ENCODE peak calls at places on chromosome X, in eight cellular contexts. One of them, this sample, is unnamed.
A peak's percentile ranks its signal among the peaks of the same experiment; 100 is the strongest.

GRCh38 chrX:104565791-104566687 is at the start of gene IL1RAPL2:
- DNase-seq in CD8-positive, alpha-beta memory T cell: no peak
- DNase-seq in cardiac muscle cell: peak; percentile 13
- DNase-seq in mammary epithelial cell: peak; percentile 58
- DNase-seq in effector memory CD4-positive, alpha-beta T cell: no peak
- DNase-seq in prostate gland: peak; percentile 12
- DNase-seq in CD4-positive, CD25-positive, alpha-beta regulatory T cell: no peak
- DNase-seq in thoracic aorta: no peak
- DNase-seq in this sample: no peak

GRCh38 chrX:155768036-155768769 is 112.9 kb upstream of the VAMP7 start:
- DNase-seq in CD8-positive, alpha-beta memory T cell: no peak
- DNase-seq in cardiac muscle cell: peak; percentile 54
- DNase-seq in mammary epithelial cell: peak; percentile 48
- DNase-seq in effector memory CD4-positive, alpha-beta T cell: no peak
- DNase-seq in prostate gland: no peak
- DNase-seq in CD4-positive, CD25-positive, alpha-beta regulatory T cell: no peak
- DNase-seq in thoracic aorta: no peak
- DNase-seq in this sample: no peak

GRCh38 chrX:75963774-75964173 is 178.7 kb upstream of the MAGEE2 start:
- DNase-seq in CD8-positive, alpha-beta memory T cell: no peak
- DNase-seq in cardiac muscle cell: no peak
- DNase-seq in mammary epithelial cell: no peak
- DNase-seq in effector memory CD4-positive, alpha-beta T cell: no peak
- DNase-seq in prostate gland: no peak
- DNase-seq in CD4-positive, CD25-positive, alpha-beta regulatory T cell: no peak
- DNase-seq in thoracic aorta: no peak
- DNase-seq in this sample: no peak

GRCh38 chrX:2863646-2864045 is 34.9 kb downstream of the GYG2 start:
- DNase-seq in CD8-positive, alpha-beta memory T cell: no peak
- DNase-seq in cardiac muscle cell: peak; percentile 7
- DNase-seq in mammary epithelial cell: peak; percentile 4
- DNase-seq in effector memory CD4-positive, alpha-beta T cell: no peak
- DNase-seq in prostate gland: no peak
- DNase-seq in CD4-positive, CD25-positive, alpha-beta regulatory T cell: no peak
- DNase-seq in thoracic aorta: no peak
- DNase-seq in this sample: no peak

GRCh38 chrX:19876962-19877361 is 10.4 kb downstream of the SH3KBP1 start:
- DNase-seq in CD8-positive, alpha-beta memory T cell: no peak
- DNase-seq in cardiac muscle cell: no peak
- DNase-seq in mammary epithelial cell: no peak
- DNase-seq in effector memory CD4-positive, alpha-beta T cell: no peak
- DNase-seq in prostate gland: no peak
- DNase-seq in CD4-positive, CD25-positive, alpha-beta regulatory T cell: no peak
- DNase-seq in thoracic aorta: no peak
- DNase-seq in this sample: no peak

GRCh38 chrX:45806410-45807121 is 605.9 kb upstream of the DIPK2B start:
- DNase-seq in CD8-positive, alpha-beta memory T cell: peak; percentile 74
- DNase-seq in cardiac muscle cell: peak; percentile 90
- DNase-seq in mammary epithelial cell: peak; percentile 69
- DNase-seq in effector memory CD4-positive, alpha-beta T cell: peak; percentile 17
- DNase-seq in prostate gland: no peak
- DNase-seq in CD4-positive, CD25-positive, alpha-beta regulatory T cell: peak; percentile 78
- DNase-seq in thoracic aorta: no peak
- DNase-seq in this sample: peak; percentile 77

GRCh38 chrX:101385795-101386541 is at the start of gene BTK:
- DNase-seq in CD8-positive, alpha-beta memory T cell: no peak
- DNase-seq in cardiac muscle cell: no peak
- DNase-seq in mammary epithelial cell: no peak
- DNase-seq in effector memory CD4-positive, alpha-beta T cell: no peak
- DNase-seq in prostate gland: no peak
- DNase-seq in CD4-positive, CD25-positive, alpha-beta regulatory T cell: no peak
- DNase-seq in thoracic aorta: no peak
- DNase-seq in this sample: no peak

GRCh38 chrX:49310371-49310770 is 6.9 kb downstream of the GAGE10 start:
- DNase-seq in CD8-positive, alpha-beta memory T cell: no peak
- DNase-seq in cardiac muscle cell: no peak
- DNase-seq in mammary epithelial cell: no peak
- DNase-seq in effector memory CD4-positive, alpha-beta T cell: no peak
- DNase-seq in prostate gland: no peak
- DNase-seq in CD4-positive, CD25-positive, alpha-beta regulatory T cell: no peak
- DNase-seq in thoracic aorta: no peak
- DNase-seq in this sample: no peak

GRCh38 chrX:131728295-131729145 is 184.6 kb downstream of the OR13H1 start:
- DNase-seq in CD8-positive, alpha-beta memory T cell: peak; percentile 85
- DNase-seq in cardiac muscle cell: no peak
- DNase-seq in mammary epithelial cell: peak; percentile 78
- DNase-seq in effector memory CD4-positive, alpha-beta T cell: no peak
- DNase-seq in prostate gland: no peak
- DNase-seq in CD4-positive, CD25-positive, alpha-beta regulatory T cell: peak; percentile 90
- DNase-seq in thoracic aorta: no peak
- DNase-seq in this sample: peak; percentile 91

GRCh38 chrX:109774706-109775105 is 41.6 kb upstream of the ACSL4 start:
- DNase-seq in CD8-positive, alpha-beta memory T cell: no peak
- DNase-seq in cardiac muscle cell: peak; percentile 85
- DNase-seq in mammary epithelial cell: peak; percentile 73
- DNase-seq in effector memory CD4-positive, alpha-beta T cell: no peak
- DNase-seq in prostate gland: no peak
- DNase-seq in CD4-positive, CD25-positive, alpha-beta regulatory T cell: no peak
- DNase-seq in thoracic aorta: no peak
- DNase-seq in this sample: no peak

GRCh38 chrX:47026198-47026597 is 52.0 kb upstream of the RGN start:
- DNase-seq in CD8-positive, alpha-beta memory T cell: no peak
- DNase-seq in cardiac muscle cell: no peak
- DNase-seq in mammary epithelial cell: no peak
- DNase-seq in effector memory CD4-positive, alpha-beta T cell: no peak
- DNase-seq in prostate gland: no peak
- DNase-seq in CD4-positive, CD25-positive, alpha-beta regulatory T cell: no peak
- DNase-seq in thoracic aorta: no peak
- DNase-seq in this sample: no peak

GRCh38 chrX:131821945-131822622 is 201.0 kb upstream of the STK26 start:
- DNase-seq in CD8-positive, alpha-beta memory T cell: peak; percentile 85
- DNase-seq in cardiac muscle cell: no peak
- DNase-seq in mammary epithelial cell: peak; percentile 69
- DNase-seq in effector memory CD4-positive, alpha-beta T cell: no peak
- DNase-seq in prostate gland: no peak
- DNase-seq in CD4-positive, CD25-positive, alpha-beta regulatory T cell: peak; percentile 90
- DNase-seq in thoracic aorta: no peak
- DNase-seq in this sample: no peak

GRCh38 chrX:131741103-131741581 is 197.3 kb downstream of the OR13H1 start:
- DNase-seq in CD8-positive, alpha-beta memory T cell: peak; percentile 76
- DNase-seq in cardiac muscle cell: no peak
- DNase-seq in mammary epithelial cell: peak; percentile 79
- DNase-seq in effector memory CD4-positive, alpha-beta T cell: no peak
- DNase-seq in prostate gland: no peak
- DNase-seq in CD4-positive, CD25-positive, alpha-beta regulatory T cell: peak; percentile 78
- DNase-seq in thoracic aorta: no peak
- DNase-seq in this sample: no peak

GRCh38 chrX:42695800-42696358 is 82.1 kb downstream of the PPP1R2C start:
- DNase-seq in CD8-positive, alpha-beta memory T cell: no peak
- DNase-seq in cardiac muscle cell: no peak
- DNase-seq in mammary epithelial cell: no peak
- DNase-seq in effector memory CD4-positive, alpha-beta T cell: no peak
- DNase-seq in prostate gland: no peak
- DNase-seq in CD4-positive, CD25-positive, alpha-beta regulatory T cell: no peak
- DNase-seq in thoracic aorta: no peak
- DNase-seq in this sample: no peak

DNA sequence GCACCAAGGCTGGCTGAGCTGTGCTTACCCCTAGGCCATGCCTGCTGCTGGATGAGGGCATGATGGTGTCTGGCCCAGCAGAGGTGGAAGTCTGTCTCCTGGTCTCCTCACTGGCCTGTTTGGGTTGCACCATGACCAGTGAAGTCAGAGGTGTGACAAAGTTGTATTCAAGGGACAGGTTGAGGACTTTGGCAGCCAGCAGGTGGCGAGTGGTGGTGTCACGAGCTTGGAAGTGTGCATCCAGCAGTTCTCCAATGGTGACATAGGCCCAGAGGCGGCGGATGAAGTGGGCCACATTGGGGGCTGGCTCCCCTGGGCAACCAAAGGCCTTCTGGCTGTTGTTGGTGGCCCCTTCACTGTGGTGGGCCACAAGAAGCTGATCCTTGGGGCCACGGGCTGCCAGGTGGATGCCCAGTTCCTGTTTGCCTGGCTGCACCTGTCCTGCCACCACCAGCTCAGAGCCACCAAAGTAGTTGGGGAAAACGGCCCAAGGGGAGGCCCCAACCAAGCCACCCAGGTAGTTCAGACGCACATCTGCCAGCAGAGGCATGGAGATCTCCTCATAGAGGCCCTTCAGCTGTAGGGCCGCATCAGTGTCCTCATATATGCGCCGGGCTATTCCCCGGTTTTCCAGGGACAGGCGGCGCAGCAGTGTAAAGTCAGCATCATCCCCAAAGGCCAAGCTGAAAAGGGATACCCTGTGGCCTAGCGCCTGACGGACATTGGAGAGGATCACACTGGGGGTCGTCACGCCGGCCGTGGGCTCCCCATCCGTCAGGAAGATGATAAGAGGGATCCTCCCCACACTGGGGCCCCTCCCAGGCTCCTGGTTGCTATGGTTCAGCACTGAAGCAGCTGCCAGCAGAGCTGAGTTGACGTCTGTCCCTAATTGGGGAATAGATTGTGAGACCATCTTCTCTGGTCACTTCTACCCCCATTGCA is 39.7 kb downstream of the ITIH6 start:
- DNase-seq in CD8-positive, alpha-beta memory T cell: no peak
- DNase-seq in cardiac muscle cell: no peak
- DNase-seq in mammary epithelial cell: no peak
- DNase-seq in effector memory CD4-positive, alpha-beta T cell: no peak
- DNase-seq in prostate gland: no peak
- DNase-seq in CD4-positive, CD25-positive, alpha-beta regulatory T cell: no peak
- DNase-seq in thoracic aorta: no peak
- DNase-seq in this sample: no peak
- H3K27ac ChIP-seq in CD8-positive, alpha-beta memory T cell: no peak overlapping the region
- H3K27ac ChIP-seq in cardiac muscle cell: no peak overlapping the region
- H3K27ac ChIP-seq in mammary epithelial cell: no peak overlapping the region
- H3K27ac ChIP-seq in effector memory CD4-positive, alpha-beta T cell: no peak overlapping the region
- H3K27ac ChIP-seq in prostate gland: no peak overlapping the region
- H3K27ac ChIP-seq in CD4-positive, CD25-positive, alpha-beta regulatory T cell: no peak overlapping the region
- H3K27ac ChIP-seq in thoracic aorta: no peak overlapping the region
- H3K27ac ChIP-seq in this sample: no peak overlapping the region

DNA sequence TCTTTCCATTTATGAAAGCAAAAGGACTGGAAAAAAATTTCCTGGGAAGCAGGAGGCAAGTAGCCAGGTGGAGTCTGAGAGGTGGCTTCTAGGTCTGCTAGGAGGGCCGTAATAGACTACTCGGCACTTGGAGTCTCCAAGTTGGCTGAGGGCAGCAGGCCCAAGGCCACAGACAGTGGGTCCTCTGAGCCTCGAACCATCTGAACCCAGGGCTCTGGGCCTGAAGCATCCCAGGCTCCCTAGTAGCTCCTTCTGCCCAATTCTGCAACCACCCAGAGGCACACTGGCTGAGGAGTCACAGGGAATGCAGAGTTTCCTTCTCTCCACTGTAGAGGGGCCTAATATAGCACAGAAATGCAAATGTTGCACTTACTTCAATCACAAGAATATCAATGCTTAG is 19.8 kb downstream of the TKTL1 start:
- DNase-seq in CD8-positive, alpha-beta memory T cell: no peak
- DNase-seq in cardiac muscle cell: no peak
- DNase-seq in mammary epithelial cell: no peak
- DNase-seq in effector memory CD4-positive, alpha-beta T cell: no peak
- DNase-seq in prostate gland: no peak
- DNase-seq in CD4-positive, CD25-positive, alpha-beta regulatory T cell: no peak
- DNase-seq in thoracic aorta: no peak
- DNase-seq in this sample: no peak
- H3K9me3 ChIP-seq in CD8-positive, alpha-beta memory T cell: no peaks in the 10 kb centered on the region
- H3K9me3 ChIP-seq in cardiac muscle cell: no peaks in the 10 kb centered on the region
- H3K9me3 ChIP-seq in mammary epithelial cell: peaks cover 3% of the 10 kb centered on the region
- H3K9me3 ChIP-seq in effector memory CD4-positive, alpha-beta T cell: no peaks in the 10 kb centered on the region
- H3K9me3 ChIP-seq in prostate gland: no peaks in the 10 kb centered on the region
- H3K9me3 ChIP-seq in CD4-positive, CD25-positive, alpha-beta regulatory T cell: no peaks in the 10 kb centered on the region
- H3K9me3 ChIP-seq in thoracic aorta: no peaks in the 10 kb centered on the region
- H3K9me3 ChIP-seq in this sample: no peaks in the 10 kb centered on the region

GRCh38 chrX:129461801-129462456 is 61.4 kb downstream of the SMARCA1 start:
- DNase-seq in CD8-positive, alpha-beta memory T cell: no peak
- DNase-seq in cardiac muscle cell: no peak
- DNase-seq in mammary epithelial cell: no peak
- DNase-seq in effector memory CD4-positive, alpha-beta T cell: no peak
- DNase-seq in prostate gland: no peak
- DNase-seq in CD4-positive, CD25-positive, alpha-beta regulatory T cell: no peak
- DNase-seq in thoracic aorta: no peak
- DNase-seq in this sample: no peak

GRCh38 chrX:129462707-129463106 is 60.6 kb downstream of the SMARCA1 start:
- DNase-seq in CD8-positive, alpha-beta memory T cell: no peak
- DNase-seq in cardiac muscle cell: no peak
- DNase-seq in mammary epithelial cell: no peak
- DNase-seq in effector memory CD4-positive, alpha-beta T cell: no peak
- DNase-seq in prostate gland: no peak
- DNase-seq in CD4-positive, CD25-positive, alpha-beta regulatory T cell: no peak
- DNase-seq in thoracic aorta: no peak
- DNase-seq in this sample: no peak
- H3K36me3 ChIP-seq in CD8-positive, alpha-beta memory T cell: no peaks in the 10 kb centered on the region
- H3K36me3 ChIP-seq in cardiac muscle cell: peaks cover 29% of the 10 kb centered on the region
- H3K36me3 ChIP-seq in mammary epithelial cell: no peaks in the 10 kb centered on the region
- H3K36me3 ChIP-seq in effector memory CD4-positive, alpha-beta T cell: no peaks in the 10 kb centered on the region
- H3K36me3 ChIP-seq in prostate gland: no peaks in the 10 kb centered on the region
- H3K36me3 ChIP-seq in CD4-positive, CD25-positive, alpha-beta regulatory T cell: no peaks in the 10 kb centered on the region
- H3K36me3 ChIP-seq in thoracic aorta: no peaks in the 10 kb centered on the region
- H3K36me3 ChIP-seq in this sample: no peaks in the 10 kb centered on the region

GRCh38 chrX:149495573-149496071 is 9.5 kb downstream of the IDS start:
- DNase-seq in CD8-positive, alpha-beta memory T cell: no peak
- DNase-seq in cardiac muscle cell: peak; percentile 39
- DNase-seq in mammary epithelial cell: peak; percentile 86
- DNase-seq in effector memory CD4-positive, alpha-beta T cell: no peak
- DNase-seq in prostate gland: no peak
- DNase-seq in CD4-positive, CD25-positive, alpha-beta regulatory T cell: no peak
- DNase-seq in thoracic aorta: no peak
- DNase-seq in this sample: no peak

GRCh38 chrX:149498767-149499166 is 6.3 kb downstream of the IDS start:
- DNase-seq in CD8-positive, alpha-beta memory T cell: no peak
- DNase-seq in cardiac muscle cell: no peak
- DNase-seq in mammary epithelial cell: no peak
- DNase-seq in effector memory CD4-positive, alpha-beta T cell: no peak
- DNase-seq in prostate gland: no peak
- DNase-seq in CD4-positive, CD25-positive, alpha-beta regulatory T cell: no peak
- DNase-seq in thoracic aorta: no peak
- DNase-seq in this sample: no peak

GRCh38 chrX:149494844-149495565 is 10.1 kb downstream of the IDS start:
- DNase-seq in CD8-positive, alpha-beta memory T cell: no peak
- DNase-seq in cardiac muscle cell: no peak
- DNase-seq in mammary epithelial cell: peak; percentile 39
- DNase-seq in effector memory CD4-positive, alpha-beta T cell: no peak
- DNase-seq in prostate gland: no peak
- DNase-seq in CD4-positive, CD25-positive, alpha-beta regulatory T cell: no peak
- DNase-seq in thoracic aorta: no peak
- DNase-seq in this sample: no peak

GRCh38 chrX:149497626-149498025 is 7.5 kb downstream of the IDS start:
- DNase-seq in CD8-positive, alpha-beta memory T cell: no peak
- DNase-seq in cardiac muscle cell: no peak
- DNase-seq in mammary epithelial cell: peak; percentile 85
- DNase-seq in effector memory CD4-positive, alpha-beta T cell: no peak
- DNase-seq in prostate gland: no peak
- DNase-seq in CD4-positive, CD25-positive, alpha-beta regulatory T cell: no peak
- DNase-seq in thoracic aorta: no peak
- DNase-seq in this sample: no peak

DNA sequence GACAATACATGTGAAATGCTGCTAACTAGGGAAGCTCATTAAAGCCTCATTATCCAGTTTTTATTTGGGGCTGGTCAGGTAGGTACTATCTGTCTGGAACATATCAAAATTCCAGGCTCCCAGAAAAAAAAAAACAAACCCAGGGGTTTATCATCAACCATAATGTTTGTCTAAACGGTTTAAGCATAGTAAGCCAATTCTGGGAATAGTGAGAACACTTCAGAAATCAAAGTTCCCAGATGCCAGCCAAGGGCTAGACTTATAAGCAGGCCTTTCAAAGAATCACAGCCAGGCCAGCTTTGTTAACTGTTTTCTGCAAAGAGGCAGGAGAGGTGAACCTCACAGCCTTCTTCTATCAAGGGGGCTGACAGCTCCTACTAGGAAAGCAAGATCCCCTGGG is 8.1 kb downstream of the IDS start:
- DNase-seq in CD8-positive, alpha-beta memory T cell: no peak
- DNase-seq in cardiac muscle cell: no peak
- DNase-seq in mammary epithelial cell: no peak
- DNase-seq in effector memory CD4-positive, alpha-beta T cell: no peak
- DNase-seq in prostate gland: no peak
- DNase-seq in CD4-positive, CD25-positive, alpha-beta regulatory T cell: no peak
- DNase-seq in thoracic aorta: no peak
- DNase-seq in this sample: no peak
- H3K27ac ChIP-seq in CD8-positive, alpha-beta memory T cell: no peak overlapping the region
- H3K27ac ChIP-seq in cardiac muscle cell: no peak overlapping the region
- H3K27ac ChIP-seq in mammary epithelial cell: peak overlapping the region; percentile 83
- H3K27ac ChIP-seq in effector memory CD4-positive, alpha-beta T cell: no peak overlapping the region
- H3K27ac ChIP-seq in prostate gland: no peak overlapping the region
- H3K27ac ChIP-seq in CD4-positive, CD25-positive, alpha-beta regulatory T cell: no peak overlapping the region
- H3K27ac ChIP-seq in thoracic aorta: no peak overlapping the region
- H3K27ac ChIP-seq in this sample: no peak overlapping the region